ENCODE peak calls at places on chromosomes 3 and 15, in five cellular contexts. One of them, this sample, is unnamed.

GRCh38 chr15:27864076-27864475 is 235.0 kb downstream of the OCA2 start:
- DNase-seq in foreskin fibroblast: no peak
- DNase-seq in T1000: no peak
- DNase-seq in HCT116: no peak
- DNase-seq in activated CD8-positive, alpha-beta memory T cell treated with anti-CD3 and anti-CD28 coated beads for 1 hour: no peak
- DNase-seq in this sample: no peak

GRCh38 chr15:56042523-56042922 is 49.1 kb upstream of the NEDD4 start:
- DNase-seq in HCT116: no peak
- DNase-seq in activated CD8-positive, alpha-beta memory T cell treated with anti-CD3 and anti-CD28 coated beads for 1 hour: no peak
- DNase-seq in foreskin fibroblast: no peak
- DNase-seq in T1000: no peak
- DNase-seq in this sample: no peak

GRCh38 chr15:31325432-31325975 is 1.1 kb upstream of the KLF13 start:
- DNase-seq in foreskin fibroblast: no peak
- DNase-seq in HCT116: no peak
- DNase-seq in T1000: no peak
- DNase-seq in activated CD8-positive, alpha-beta memory T cell treated with anti-CD3 and anti-CD28 coated beads for 1 hour: peak
- DNase-seq in this sample: peak

GRCh38 chr15:44149224-44149623 is 45.8 kb downstream of the FRMD5 start:
- DNase-seq in activated CD8-positive, alpha-beta memory T cell treated with anti-CD3 and anti-CD28 coated beads for 1 hour: no peak
- DNase-seq in HCT116: no peak
- DNase-seq in T1000: no peak
- DNase-seq in foreskin fibroblast: no peak
- DNase-seq in this sample: no peak

GRCh38 chr3:64815195-64815627 is 127.4 kb upstream of the ADAMTS9 start:
- DNase-seq in activated CD8-positive, alpha-beta memory T cell treated with anti-CD3 and anti-CD28 coated beads for 1 hour: no peak
- DNase-seq in HCT116: no peak
- DNase-seq in foreskin fibroblast: peak
- DNase-seq in T1000: no peak
- DNase-seq in this sample: no peak

GRCh38 chr3:119810018-119810435 is 28.1 kb downstream of the NR1I2 start:
- DNase-seq in foreskin fibroblast: peak
- DNase-seq in activated CD8-positive, alpha-beta memory T cell treated with anti-CD3 and anti-CD28 coated beads for 1 hour: no peak
- DNase-seq in T1000: no peak
- DNase-seq in HCT116: no peak
- DNase-seq in this sample: peak

GRCh38 chr15:59283717-59284336 is 77.2 kb downstream of the LDHAL6B start:
- DNase-seq in HCT116: peak
- DNase-seq in activated CD8-positive, alpha-beta memory T cell treated with anti-CD3 and anti-CD28 coated beads for 1 hour: no peak
- DNase-seq in T1000: peak
- DNase-seq in foreskin fibroblast: no peak
- DNase-seq in this sample: no peak

GRCh38 chr15:36544518-36545383 is 34.7 kb upstream of the CDIN1 start:
- DNase-seq in foreskin fibroblast: peak
- DNase-seq in activated CD8-positive, alpha-beta memory T cell treated with anti-CD3 and anti-CD28 coated beads for 1 hour: no peak
- DNase-seq in HCT116: no peak
- DNase-seq in T1000: no peak
- DNase-seq in this sample: no peak

GRCh38 chr15:82890338-82891024 is 62.0 kb downstream of the HOMER2 start:
- DNase-seq in foreskin fibroblast: no peak
- DNase-seq in T1000: no peak
- DNase-seq in HCT116: no peak
- DNase-seq in activated CD8-positive, alpha-beta memory T cell treated with anti-CD3 and anti-CD28 coated beads for 1 hour: no peak
- DNase-seq in this sample: no peak

GRCh38 chr3:136070953-136071949 is 105.7 kb downstream of the PPP2R3A start:
- DNase-seq in T1000: peak
- DNase-seq in foreskin fibroblast: peak
- DNase-seq in HCT116: no peak
- DNase-seq in activated CD8-positive, alpha-beta memory T cell treated with anti-CD3 and anti-CD28 coated beads for 1 hour: no peak
- DNase-seq in this sample: no peak

GRCh38 chr3:14641346-14641745 is 10.2 kb upstream of the CCDC174 start:
- DNase-seq in activated CD8-positive, alpha-beta memory T cell treated with anti-CD3 and anti-CD28 coated beads for 1 hour: no peak
- DNase-seq in foreskin fibroblast: no peak
- DNase-seq in T1000: no peak
- DNase-seq in HCT116: no peak
- DNase-seq in this sample: no peak

GRCh38 chr3:155024006-155024638 is 56.0 kb upstream of the MME start:
- DNase-seq in foreskin fibroblast: no peak
- DNase-seq in HCT116: no peak
- DNase-seq in T1000: no peak
- DNase-seq in activated CD8-positive, alpha-beta memory T cell treated with anti-CD3 and anti-CD28 coated beads for 1 hour: no peak
- DNase-seq in this sample: no peak

GRCh38 chr3:177944228-177944661 is 592.0 kb upstream of the KCNMB2 start:
- DNase-seq in activated CD8-positive, alpha-beta memory T cell treated with anti-CD3 and anti-CD28 coated beads for 1 hour: no peak
- DNase-seq in HCT116: no peak
- DNase-seq in foreskin fibroblast: no peak
- DNase-seq in T1000: no peak
- DNase-seq in this sample: no peak

GRCh38 chr3:50675179-50676030 is 678 bp downstream of the DOCK3 start:
- DNase-seq in foreskin fibroblast: peak
- DNase-seq in HCT116: no peak
- DNase-seq in T1000: no peak
- DNase-seq in activated CD8-positive, alpha-beta memory T cell treated with anti-CD3 and anti-CD28 coated beads for 1 hour: no peak
- DNase-seq in this sample: peak

GRCh38 chr3:127373701-127374625 is 86.1 kb upstream of the PRR20G start:
- DNase-seq in HCT116: peak
- DNase-seq in foreskin fibroblast: peak
- DNase-seq in activated CD8-positive, alpha-beta memory T cell treated with anti-CD3 and anti-CD28 coated beads for 1 hour: no peak
- DNase-seq in T1000: no peak
- DNase-seq in this sample: no peak

GRCh38 chr3:189573004-189573403 is 58.2 kb upstream of the TP63 start:
- DNase-seq in foreskin fibroblast: no peak
- DNase-seq in activated CD8-positive, alpha-beta memory T cell treated with anti-CD3 and anti-CD28 coated beads for 1 hour: no peak
- DNase-seq in HCT116: no peak
- DNase-seq in T1000: no peak
- DNase-seq in this sample: no peak

GRCh38 chr15:101539492-101539891 is 50.0 kb upstream of the PCSK6 start:
- DNase-seq in foreskin fibroblast: no peak
- DNase-seq in activated CD8-positive, alpha-beta memory T cell treated with anti-CD3 and anti-CD28 coated beads for 1 hour: no peak
- DNase-seq in HCT116: no peak
- DNase-seq in T1000: no peak
- DNase-seq in this sample: no peak

GRCh38 chr3:168123211-168124173 is 27.8 kb upstream of the GOLIM4 start:
- DNase-seq in activated CD8-positive, alpha-beta memory T cell treated with anti-CD3 and anti-CD28 coated beads for 1 hour: no peak
- DNase-seq in HCT116: no peak
- DNase-seq in T1000: no peak
- DNase-seq in foreskin fibroblast: no peak
- DNase-seq in this sample: no peak

GRCh38 chr3:100128565-100128964 is 14.3 kb upstream of the FILIP1L start:
- DNase-seq in HCT116: no peak
- DNase-seq in foreskin fibroblast: no peak
- DNase-seq in activated CD8-positive, alpha-beta memory T cell treated with anti-CD3 and anti-CD28 coated beads for 1 hour: no peak
- DNase-seq in T1000: no peak
- DNase-seq in this sample: no peak

GRCh38 chr15:82679626-82680199 is 30.0 kb downstream of the AP3B2 start:
- DNase-seq in activated CD8-positive, alpha-beta memory T cell treated with anti-CD3 and anti-CD28 coated beads for 1 hour: no peak
- DNase-seq in HCT116: no peak
- DNase-seq in T1000: no peak
- DNase-seq in foreskin fibroblast: no peak
- DNase-seq in this sample: no peak

GRCh38 chr15:63487076-63487757 is 17.2 kb upstream of the USP3 start:
- DNase-seq in activated CD8-positive, alpha-beta memory T cell treated with anti-CD3 and anti-CD28 coated beads for 1 hour: peak
- DNase-seq in T1000: peak
- DNase-seq in HCT116: peak
- DNase-seq in foreskin fibroblast: peak
- DNase-seq in this sample: peak

GRCh38 chr15:100311099-100311751 is 30.6 kb downstream of the ADAMTS17 start:
- DNase-seq in foreskin fibroblast: no peak
- DNase-seq in T1000: no peak
- DNase-seq in HCT116: no peak
- DNase-seq in activated CD8-positive, alpha-beta memory T cell treated with anti-CD3 and anti-CD28 coated beads for 1 hour: no peak
- DNase-seq in this sample: no peak

GRCh38 chr3:95453242-95453641 is 1361.2 kb upstream of the EPHA6 start:
- DNase-seq in foreskin fibroblast: no peak
- DNase-seq in T1000: no peak
- DNase-seq in HCT116: no peak
- DNase-seq in activated CD8-positive, alpha-beta memory T cell treated with anti-CD3 and anti-CD28 coated beads for 1 hour: no peak
- DNase-seq in this sample: no peak

GRCh38 chr3:7271631-7272030 is 410.7 kb downstream of the GRM7 start:
- DNase-seq in activated CD8-positive, alpha-beta memory T cell treated with anti-CD3 and anti-CD28 coated beads for 1 hour: no peak
- DNase-seq in foreskin fibroblast: no peak
- DNase-seq in T1000: no peak
- DNase-seq in HCT116: no peak
- DNase-seq in this sample: no peak